ENCODE peak calls at places on chromosome 4, in six cellular contexts. One of them, this sample, is unnamed.

GRCh38 chr4:189267312-189267965 is 673.2 kb upstream of the FRG1 start:
- DNase-seq in ovary: no peak
- DNase-seq in esophagus squamous epithelium: no peak
- DNase-seq in body of pancreas: no peak
- DNase-seq in A549: no peak
- DNase-seq in thyroid gland: no peak
- DNase-seq in this sample: no peak

GRCh38 chr4:141046255-141046654 is 87.0 kb downstream of the RNF150 start:
- DNase-seq in body of pancreas: no peak
- DNase-seq in A549: peak; percentile 8
- DNase-seq in thyroid gland: no peak
- DNase-seq in ovary: no peak
- DNase-seq in esophagus squamous epithelium: no peak
- DNase-seq in this sample: no peak

GRCh38 chr4:87311684-87312083 is 11.0 kb downstream of the HSD17B13 start:
- DNase-seq in esophagus squamous epithelium: no peak
- DNase-seq in body of pancreas: no peak
- DNase-seq in ovary: no peak
- DNase-seq in thyroid gland: no peak
- DNase-seq in A549: no peak
- DNase-seq in this sample: no peak

GRCh38 chr4:112410804-112411203 is 105.2 kb downstream of the NEUROG2 start:
- DNase-seq in ovary: no peak
- DNase-seq in esophagus squamous epithelium: no peak
- DNase-seq in body of pancreas: no peak
- DNase-seq in thyroid gland: no peak
- DNase-seq in A549: no peak
- DNase-seq in this sample: no peak

GRCh38 chr4:136934601-136935000 is 597.7 kb downstream of the PCDH18 start:
- DNase-seq in A549: no peak
- DNase-seq in esophagus squamous epithelium: no peak
- DNase-seq in thyroid gland: no peak
- DNase-seq in ovary: no peak
- DNase-seq in body of pancreas: no peak
- DNase-seq in this sample: no peak

GRCh38 chr4:123244233-123244632 is 152.4 kb upstream of the SPRY1 start:
- DNase-seq in body of pancreas: no peak
- DNase-seq in thyroid gland: peak; percentile 16
- DNase-seq in ovary: no peak
- DNase-seq in A549: peak; percentile 3
- DNase-seq in esophagus squamous epithelium: no peak
- DNase-seq in this sample: peak; percentile 29

GRCh38 chr4:109803924-109804571 is 2.2 kb upstream of the CFI start:
- DNase-seq in thyroid gland: peak; percentile 6
- DNase-seq in esophagus squamous epithelium: no peak
- DNase-seq in A549: peak; percentile 59
- DNase-seq in body of pancreas: peak; percentile 16
- DNase-seq in ovary: no peak
- DNase-seq in this sample: peak; percentile 72

GRCh38 chr4:139619644-139620043 is 46.0 kb upstream of the MGST2 start:
- DNase-seq in A549: peak; percentile 55
- DNase-seq in esophagus squamous epithelium: no peak
- DNase-seq in ovary: no peak
- DNase-seq in thyroid gland: no peak
- DNase-seq in body of pancreas: no peak
- DNase-seq in this sample: peak; percentile 20

GRCh38 chr4:41413670-41414069 is 124.3 kb upstream of the LIMCH1 start:
- DNase-seq in ovary: no peak
- DNase-seq in esophagus squamous epithelium: no peak
- DNase-seq in A549: no peak
- DNase-seq in body of pancreas: no peak
- DNase-seq in thyroid gland: no peak
- DNase-seq in this sample: no peak

GRCh38 chr4:7358100-7358735 is 76.5 kb downstream of the PSAPL1 start:
- DNase-seq in body of pancreas: no peak
- DNase-seq in ovary: peak; percentile 56
- DNase-seq in esophagus squamous epithelium: no peak
- DNase-seq in thyroid gland: peak; percentile 92
- DNase-seq in A549: peak; percentile 73
- DNase-seq in this sample: no peak

GRCh38 chr4:89356086-89356485 is 48.5 kb upstream of the GPRIN3 start:
- DNase-seq in A549: no peak
- DNase-seq in thyroid gland: peak; percentile 24
- DNase-seq in esophagus squamous epithelium: no peak
- DNase-seq in body of pancreas: no peak
- DNase-seq in ovary: no peak
- DNase-seq in this sample: no peak

GRCh38 chr4:137905930-137906329 is 336.2 kb downstream of the SLC7A11 start:
- DNase-seq in ovary: no peak
- DNase-seq in esophagus squamous epithelium: no peak
- DNase-seq in thyroid gland: no peak
- DNase-seq in A549: no peak
- DNase-seq in body of pancreas: no peak
- DNase-seq in this sample: no peak

GRCh38 chr4:105280338-105280809 is 133.7 kb downstream of the TET2 start:
- DNase-seq in ovary: no peak
- DNase-seq in body of pancreas: no peak
- DNase-seq in A549: no peak
- DNase-seq in thyroid gland: no peak
- DNase-seq in esophagus squamous epithelium: no peak
- DNase-seq in this sample: no peak

GRCh38 chr4:82994834-82995233 is 15.8 kb downstream of the LIN54 start:
- DNase-seq in A549: no peak
- DNase-seq in esophagus squamous epithelium: no peak
- DNase-seq in body of pancreas: no peak
- DNase-seq in ovary: no peak
- DNase-seq in thyroid gland: no peak
- DNase-seq in this sample: no peak

GRCh38 chr4:77157859-77158486 is 966 bp downstream of the CCNG2 start:
- DNase-seq in thyroid gland: peak; percentile 93
- DNase-seq in A549: peak; percentile 63
- DNase-seq in body of pancreas: peak; percentile 82
- DNase-seq in ovary: peak; percentile 91
- DNase-seq in esophagus squamous epithelium: peak; percentile 67
- DNase-seq in this sample: peak; percentile 66

GRCh38 chr4:110621839-110622751 is 782 bp downstream of the PITX2 start:
- DNase-seq in esophagus squamous epithelium: no peak
- DNase-seq in thyroid gland: no peak
- DNase-seq in A549: no peak
- DNase-seq in body of pancreas: no peak
- DNase-seq in ovary: no peak
- DNase-seq in this sample: no peak

GRCh38 chr4:154602404-154603020 is 9.9 kb downstream of the FGG start:
- DNase-seq in body of pancreas: no peak
- DNase-seq in A549: no peak
- DNase-seq in esophagus squamous epithelium: no peak
- DNase-seq in thyroid gland: no peak
- DNase-seq in ovary: no peak
- DNase-seq in this sample: no peak
- TF ChIP-seq POLR2A in body of pancreas: no peak
- TF ChIP-seq POLR2A in A549: no peak
- TF ChIP-seq POLR2A in esophagus squamous epithelium: no peak
- TF ChIP-seq POLR2A in thyroid gland: no peak
- TF ChIP-seq POLR2A in ovary: no peak
- TF ChIP-seq POLR2A in this sample: no peak

DNA sequence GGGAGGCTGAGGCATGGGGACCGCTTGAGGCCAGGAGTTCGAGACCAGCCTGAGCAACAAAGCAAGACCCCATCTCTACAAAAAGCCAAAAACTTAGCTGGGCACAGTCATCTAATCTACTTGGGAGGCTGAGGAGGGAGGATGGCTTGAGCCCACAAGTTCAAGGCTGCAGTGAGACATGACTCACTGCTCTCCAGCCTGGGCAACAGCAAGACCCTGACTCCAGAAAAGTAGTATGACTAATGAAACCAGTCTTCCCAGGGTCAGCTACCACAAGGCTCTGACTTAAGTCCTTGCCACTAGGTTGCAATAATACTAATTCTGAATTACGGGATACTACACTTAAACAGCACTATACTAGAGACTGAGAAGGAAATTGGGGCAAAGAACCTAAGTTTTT is 33.1 kb downstream of the ERVMER34-1 start:
- DNase-seq in esophagus squamous epithelium: no peak
- DNase-seq in body of pancreas: no peak
- DNase-seq in ovary: no peak
- DNase-seq in thyroid gland: no peak
- DNase-seq in A549: no peak
- DNase-seq in this sample: peak; percentile 20
- TF ChIP-seq POLR2A in esophagus squamous epithelium: no peak
- TF ChIP-seq POLR2A in body of pancreas: no peak
- TF ChIP-seq POLR2A in ovary: no peak
- TF ChIP-seq POLR2A in thyroid gland: no peak
- TF ChIP-seq POLR2A in A549: no peak
- TF ChIP-seq POLR2A in this sample: peak; percentile 31

GRCh38 chr4:39452860-39453587 is 5.7 kb downstream of the RPL9 start:
- DNase-seq in A549: no peak
- DNase-seq in ovary: no peak
- DNase-seq in esophagus squamous epithelium: no peak
- DNase-seq in thyroid gland: no peak
- DNase-seq in body of pancreas: no peak
- DNase-seq in this sample: no peak
- TF ChIP-seq POLR2A in A549: no peak
- TF ChIP-seq POLR2A in ovary: no peak
- TF ChIP-seq POLR2A in esophagus squamous epithelium: no peak
- TF ChIP-seq POLR2A in thyroid gland: no peak
- TF ChIP-seq POLR2A in body of pancreas: no peak
- TF ChIP-seq POLR2A in this sample: peak; percentile 24

GRCh38 chr4:186755550-186756519 is 32.2 kb upstream of the FAT1 start:
- DNase-seq in ovary: no peak
- DNase-seq in body of pancreas: no peak
- DNase-seq in esophagus squamous epithelium: no peak
- DNase-seq in A549: peak; percentile 24
- DNase-seq in thyroid gland: no peak
- DNase-seq in this sample: no peak
- TF ChIP-seq POLR2A in ovary: no peak
- TF ChIP-seq POLR2A in body of pancreas: no peak
- TF ChIP-seq POLR2A in esophagus squamous epithelium: no peak
- TF ChIP-seq POLR2A in A549: no peak
- TF ChIP-seq POLR2A in thyroid gland: no peak
- TF ChIP-seq POLR2A in this sample: no peak

This sample was measured in erythroblast.